ENCODE peak calls at places on chromosomes 5 and 9, in four cellular contexts. N is AG08396; S is SW 1271; L is stimulated activated CD8-positive, alpha-beta memory T cell treated with anti-CD3 and anti-CD28 coated beads, Interleukin-15, amount 100 ng/mL, for 1 hour. D is an unnamed sample.
A peak's percentile ranks its signal among the peaks of the same experiment; 100 is the strongest.

GRCh38 chr5:95857185-95857945 is 34.8 kb upstream of the GLRX start:
- DNase-seq in N (peak; percentile 81), S (no peak), L (no peak), D (no peak)

GRCh38 chr5:168168978-168169696 is 122.3 kb upstream of the WWC1 start:
- DNase-seq in N (no peak), S (no peak), L (no peak), D (no peak)

GRCh38 chr5:21094619-21095018 is 1106.6 kb upstream of the CDH18 start:
- DNase-seq in N (no peak), S (no peak), L (no peak), D (no peak)

GRCh38 chr9:31023793-31024192 is 1360.7 kb upstream of the ACO1 start:
- DNase-seq in N (no peak), S (no peak), L (no peak), D (no peak)

GRCh38 chr9:21590058-21590996 is 108.2 kb upstream of the IFNE start:
- DNase-seq in N (no peak), S (no peak), L (no peak), D (no peak)

GRCh38 chr5:66959668-66960067 is 236.9 kb downstream of the CD180 start:
- DNase-seq in N (peak; percentile 12), S (no peak), L (no peak), D (no peak)

GRCh38 chr5:61330341-61330878 is 1.6 kb upstream of the ZSWIM6 start:
- DNase-seq in N (peak; percentile 28), S (no peak), L (no peak), D (no peak)

GRCh38 chr9:134592018-134592818 is 49.4 kb upstream of the COL5A1 start:
- DNase-seq in N (peak; percentile 90), S (no peak), L (no peak), D (peak; percentile 93)

GRCh38 chr9:79812099-79812498 is 240.3 kb downstream of the TLE4 start:
- DNase-seq in N (no peak), S (no peak), L (no peak), D (no peak)

GRCh38 chr9:112378441-112379176 is 1.3 kb upstream of the HSDL2 start:
- DNase-seq in N (no peak), S (no peak), L (no peak), D (peak; percentile 28)

GRCh38 chr5:158852622-158853021 is 247.1 kb downstream of the EBF1 start:
- DNase-seq in N (no peak), S (no peak), L (no peak), D (no peak)

GRCh38 chr5:55982957-55983381 is 11.8 kb downstream of the IL6ST start:
- DNase-seq in N (no peak), S (no peak), L (no peak), D (no peak)

GRCh38 chr9:89606049-89606481 is 1.3 kb downstream of the GADD45G start:
- DNase-seq in N (peak; percentile 89), S (no peak), L (no peak), D (no peak)

GRCh38 chr9:74006935-74007334 is 490.2 kb upstream of the RORB start:
- DNase-seq in N (no peak), S (no peak), L (no peak), D (no peak)

GRCh38 chr5:158039911-158040347 is 181.0 kb upstream of the CLINT1 start:
- DNase-seq in N (no peak), S (no peak), L (no peak), D (no peak)

GRCh38 chr5:61620660-61621650 is 288.9 kb downstream of the ZSWIM6 start:
- DNase-seq in N (no peak), S (no peak), L (no peak), D (no peak)

GRCh38 chr9:94783928-94784327 is 57.4 kb downstream of the AOPEP start:
- DNase-seq in N (no peak), S (no peak), L (no peak), D (no peak)

GRCh38 chr9:124551472-124552339 is 44.5 kb upstream of the NR5A1 start:
- DNase-seq in N (peak; percentile 76), S (no peak), L (no peak), D (peak; percentile 74)

GRCh38 chr5:38879091-38879460 is 33.3 kb downstream of the OSMR start:
- DNase-seq in N (no peak), S (no peak), L (no peak), D (no peak)

GRCh38 chr5:138792181-138792808 is 39.1 kb downstream of the CTNNA1 start:
- DNase-seq in N (no peak), S (no peak), L (no peak), D (no peak)

GRCh38 chr5:171644536-171644935 is 141.1 kb upstream of the SMIM23 start:
- DNase-seq in N (no peak), S (no peak), L (no peak), D (no peak)

GRCh38 chr9:124683043-124683442 is 88.1 kb downstream of the NR6A1 start:
- DNase-seq in N (no peak), S (no peak), L (no peak), D (no peak)

GRCh38 chr9:131186622-131187021 is 61.2 kb downstream of the NUP214 start:
- DNase-seq in N (no peak), S (no peak), L (no peak), D (no peak)

GRCh38 chr5:76401801-76402250 is 1.3 kb upstream of the IQGAP2 start:
- DNase-seq in N (no peak), S (no peak), L (no peak), D (no peak)

GRCh38 chr5:3595102-3595961 is at the start of gene IRX1:
- DNase-seq in N (no peak), S (no peak), L (no peak), D (no peak)

D was measured in SJSA1.